ENCODE peak calls at places on chromosome 21, in four cellular contexts. M is thyroid gland, K is HCT116, F is prostate gland. R is an unnamed sample.

GRCh38 chr21:36846624-36847023 is 119.8 kb downstream of the HLCS start:
- DNase-seq in M (no peak), K (no peak), F (peak; percentile 71), R (no peak)

GRCh38 chr21:16572032-16572431 is 842.2 kb downstream of the USP25 start:
- DNase-seq in M (no peak), K (no peak), F (no peak), R (no peak)

GRCh38 chr21:32246571-32246970 is 32.3 kb downstream of the MIS18A start:
- DNase-seq in M (no peak), K (no peak), F (no peak), R (no peak)

GRCh38 chr21:36207577-36208320 is 51.1 kb downstream of the DOP1B start:
- DNase-seq in M (no peak), K (no peak), F (no peak), R (no peak)

GRCh38 chr21:29939859-29940245 is at the start of gene GRIK1:
- DNase-seq in M (no peak), K (no peak), F (peak; percentile 5), R (no peak)

GRCh38 chr21:37877171-37877570 is 39.1 kb downstream of the KCNJ6 start:
- DNase-seq in M (no peak), K (no peak), F (no peak), R (no peak)

GRCh38 chr21:44794031-44794374 is 7.6 kb downstream of the UBE2G2 start:
- DNase-seq in M (no peak), K (no peak), F (no peak), R (no peak)

GRCh38 chr21:45888361-45889009 is 93.1 kb upstream of the COL6A1 start:
- DNase-seq in M (no peak), K (no peak), F (no peak), R (no peak)

GRCh38 chr21:34126691-34127090 is 53.3 kb downstream of the MRPS6 start:
- DNase-seq in M (no peak), K (no peak), F (no peak), R (no peak)

GRCh38 chr21:37231671-37232070 is 35.5 kb downstream of the VPS26C start:
- DNase-seq in M (no peak), K (no peak), F (no peak), R (no peak)

GRCh38 chr21:44199448-44199847 is 41.3 kb downstream of the ICOSLG start:
- DNase-seq in M (no peak), K (no peak), F (no peak), R (peak; percentile 28)

GRCh38 chr21:19724081-19724480 is 1274.1 kb upstream of the NCAM2 start:
- DNase-seq in M (no peak), K (no peak), F (no peak), R (no peak)

GRCh38 chr21:43767980-43768867 is 7.9 kb downstream of the CSTB start:
- DNase-seq in M (peak; percentile 79), K (peak; percentile 39), F (no peak), R (peak; percentile 74)

GRCh38 chr21:46118871-46119564 is 21.1 kb downstream of the COL6A2 start:
- DNase-seq in M (no peak), K (no peak), F (no peak), R (no peak)

GRCh38 chr21:45379901-45380330 is 25.0 kb upstream of the COL18A1 start:
- DNase-seq in M (no peak), K (no peak), F (no peak), R (no peak)

GRCh38 chr21:37374026-37374425 is 7.5 kb downstream of the DYRK1A start:
- DNase-seq in M (no peak), K (no peak), F (no peak), R (no peak)

GRCh38 chr21:17682924-17683323 is 70.2 kb upstream of the BTG3 start:
- DNase-seq in M (no peak), K (no peak), F (no peak), R (no peak)

GRCh38 chr21:17783816-17784598 is 35.1 kb downstream of the C21orf91 start:
- DNase-seq in M (no peak), K (no peak), F (no peak), R (no peak)

GRCh38 chr21:32353002-32353711 is 39.7 kb downstream of the URB1 start:
- DNase-seq in M (no peak), K (no peak), F (no peak), R (no peak)

GRCh38 chr21:35643176-35643575 is 417.1 kb downstream of the SETD4 start:
- DNase-seq in M (no peak), K (no peak), F (no peak), R (no peak)

GRCh38 chr21:38743772-38744529 is 61.8 kb upstream of the ETS2 start:
- DNase-seq in M (peak; percentile 9), K (no peak), F (no peak), R (no peak)

GRCh38 chr21:45831991-45832740 is 149.4 kb upstream of the COL6A1 start:
- DNase-seq in M (no peak), K (no peak), F (no peak), R (no peak)

GRCh38 chr21:45543710-45544448 is 1.6 kb upstream of the SLC19A1 start:
- DNase-seq in M (no peak), K (no peak), F (no peak), R (peak; percentile 25)

GRCh38 chr21:37622755-37623543 is 256.4 kb downstream of the DYRK1A start:
- DNase-seq in M (no peak), K (no peak), F (no peak), R (no peak)

GRCh38 chr21:44377201-44377921 is 23.9 kb downstream of the TRPM2 start:
- DNase-seq in M (no peak), K (no peak), F (no peak), R (no peak)

GRCh38 chr21:45763506-45763905 is 120.0 kb downstream of the PCBP3 start:
- DNase-seq in M (no peak), K (no peak), F (no peak), R (no peak)

GRCh38 chr21:34027727-34028461 is 45.5 kb upstream of the MRPS6 start:
- DNase-seq in M (no peak), K (no peak), F (no peak), R (no peak)

GRCh38 chr21:26095131-26095530 is 75.4 kb downstream of the APP start:
- DNase-seq in M (no peak), K (no peak), F (no peak), R (no peak)

GRCh38 chr21:26093094-26093493 is 77.5 kb downstream of the APP start:
- DNase-seq in M (no peak), K (no peak), F (no peak), R (no peak)

GRCh38 chr21:26087223-26087918 is 83.2 kb downstream of the APP start:
- DNase-seq in M (no peak), K (no peak), F (no peak), R (no peak)

GRCh38 chr21:26089730-26090129 is 80.8 kb downstream of the APP start:
- DNase-seq in M (no peak), K (no peak), F (no peak), R (no peak)

DNA sequence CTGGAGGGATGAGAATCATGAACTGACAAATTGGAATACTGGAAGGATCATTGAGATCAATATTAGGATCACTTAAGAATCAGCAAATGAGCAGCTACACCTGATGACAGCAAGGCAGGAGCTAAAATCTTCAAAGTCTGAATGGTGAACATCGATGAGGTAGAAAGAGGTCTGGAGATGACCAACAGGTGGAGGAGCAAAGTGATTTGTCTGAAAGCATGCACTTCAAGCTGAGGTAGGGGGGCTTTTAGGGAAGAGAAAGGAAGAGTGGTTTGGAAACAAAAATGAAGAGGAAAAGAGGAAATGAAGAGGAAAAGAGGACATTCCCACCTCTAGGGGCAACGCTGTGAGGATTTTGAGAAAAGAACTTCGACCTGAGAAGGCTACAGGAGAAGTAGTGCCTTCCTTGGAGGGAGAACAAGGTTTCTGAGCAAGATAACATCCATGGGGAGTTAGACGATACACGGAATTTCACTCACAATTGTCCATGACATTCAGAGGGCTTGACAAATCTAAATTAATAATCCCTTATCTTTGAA is 79.0 kb downstream of the APP start:
- DNase-seq in M (no peak), K (no peak), F (no peak), R (no peak)
- H3K27ac ChIP-seq in M (no peak overlapping the region), K (no peak overlapping the region), F (no peak overlapping the region), R (no peak overlapping the region)

GRCh38 chr21:40373760-40374159 is 473.2 kb downstream of the DSCAM start:
- DNase-seq in M (no peak), K (no peak), F (no peak), R (no peak)

GRCh38 chr21:40377135-40377534 is 469.8 kb downstream of the DSCAM start:
- DNase-seq in M (no peak), K (no peak), F (no peak), R (no peak)

DNA sequence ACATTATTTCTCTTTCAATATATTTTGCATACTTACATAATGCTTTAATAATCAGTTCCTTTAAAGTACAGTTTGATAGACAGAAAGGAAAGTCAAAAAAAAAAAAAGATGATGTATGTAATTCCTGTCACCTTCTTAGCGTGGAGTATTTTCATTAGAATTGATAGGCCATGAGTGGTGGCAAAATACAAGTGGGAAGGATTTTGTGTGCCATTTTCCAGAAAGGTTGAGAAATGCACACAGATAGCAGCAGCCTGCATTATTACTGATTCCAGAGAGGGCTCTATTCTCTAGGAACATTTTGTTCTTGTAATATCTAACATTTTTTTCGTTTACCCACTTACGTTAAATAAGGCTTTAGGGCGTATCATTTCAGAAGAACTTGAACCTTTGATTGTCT is 475.6 kb downstream of the DSCAM start:
- DNase-seq in M (no peak), K (no peak), F (no peak), R (no peak)
- H3K9me3 ChIP-seq in M (no peaks in the 10 kb centered on the region), K (peaks cover 33% of the 10 kb centered on the region), F (no peaks in the 10 kb centered on the region), R (no peaks in the 10 kb centered on the region)

DNA sequence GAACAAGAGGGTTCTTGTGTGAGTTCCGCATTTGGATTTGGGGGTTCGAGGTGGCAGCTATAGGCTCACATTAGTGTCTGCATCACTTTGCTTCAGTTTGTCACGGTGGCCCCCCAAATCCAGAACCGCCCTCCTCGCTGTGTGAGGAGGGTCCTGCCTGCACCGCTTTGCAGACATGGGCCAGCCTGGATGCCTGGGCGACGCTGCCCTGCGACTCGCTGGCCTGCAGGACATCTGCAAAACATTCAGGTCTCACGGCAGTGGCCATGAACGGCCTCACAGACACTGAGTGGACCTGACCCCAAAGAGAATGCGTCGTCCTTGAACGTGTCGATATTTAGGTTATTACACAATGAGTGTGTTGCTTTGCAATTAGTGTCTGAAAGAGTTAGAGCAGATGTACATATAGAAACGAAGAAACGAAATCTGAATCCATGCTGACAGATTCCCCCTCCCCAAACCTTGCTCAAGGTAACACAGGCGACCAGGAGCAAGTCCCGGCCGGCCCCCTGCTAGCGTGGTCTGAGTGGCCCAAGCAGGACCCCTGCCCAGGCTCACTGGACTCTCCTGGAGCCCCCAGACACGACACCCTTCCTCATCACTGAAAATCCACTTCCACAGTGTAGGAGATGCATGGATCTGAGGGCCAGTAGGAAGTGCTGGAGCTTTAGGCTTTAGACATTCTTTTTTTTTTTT is 20.4 kb downstream of the PDE9A start:
- DNase-seq in M (no peak), K (no peak), F (no peak), R (no peak)
- TF ChIP-seq POLR2A in M (no peak), K (no peak), F (no peak), R (no peak)

GRCh38 chr21:14876464-14876863 is 188.3 kb downstream of the NRIP1 start:
- DNase-seq in M (no peak), K (no peak), F (no peak), R (no peak)
- H3K27ac ChIP-seq in M (no peak overlapping the region), K (peak overlapping the region; percentile 85), F (peak overlapping the region; percentile 25), R (no peak overlapping the region)

R was measured in stomach.